ENCODE peak calls at places on chromosomes 4 and X, in six cellular contexts. One of them, this sample, is unnamed.

GRCh38 chr4:41865981-41866798 is 69.0 kb upstream of the TMEM33 start:
- DNase-seq in thoracic aorta: no peak
- DNase-seq in lower lobe of right lung: no peak
- DNase-seq in tibial artery: no peak
- DNase-seq in sigmoid colon: no peak
- DNase-seq in lung: no peak
- DNase-seq in this sample: no peak

GRCh38 chrX:40149286-40150175 is 51.8 kb upstream of the BCOR start:
- DNase-seq in tibial artery: no peak
- DNase-seq in lower lobe of right lung: no peak
- DNase-seq in thoracic aorta: no peak
- DNase-seq in sigmoid colon: no peak
- DNase-seq in lung: no peak
- DNase-seq in this sample: no peak

GRCh38 chr4:15689540-15689939 is 7.9 kb downstream of the FAM200B start:
- DNase-seq in lung: no peak
- DNase-seq in lower lobe of right lung: no peak
- DNase-seq in tibial artery: no peak
- DNase-seq in sigmoid colon: no peak
- DNase-seq in thoracic aorta: no peak
- DNase-seq in this sample: no peak

GRCh38 chr4:39062094-39062493 is at the start of gene KLHL5:
- DNase-seq in tibial artery: no peak
- DNase-seq in thoracic aorta: no peak
- DNase-seq in sigmoid colon: no peak
- DNase-seq in lower lobe of right lung: no peak
- DNase-seq in lung: no peak
- DNase-seq in this sample: no peak

GRCh38 chr4:125736057-125736456 is 421.3 kb downstream of the FAT4 start:
- DNase-seq in lower lobe of right lung: no peak
- DNase-seq in thoracic aorta: no peak
- DNase-seq in sigmoid colon: no peak
- DNase-seq in tibial artery: no peak
- DNase-seq in lung: no peak
- DNase-seq in this sample: no peak

GRCh38 chr4:205097-205756 is 80.9 kb downstream of the ZNF718 start:
- DNase-seq in lower lobe of right lung: no peak
- DNase-seq in lung: no peak
- DNase-seq in tibial artery: no peak
- DNase-seq in thoracic aorta: no peak
- DNase-seq in sigmoid colon: no peak
- DNase-seq in this sample: no peak

GRCh38 chrX:1425381-1425780 is 27.3 kb downstream of the ASMTL start:
- DNase-seq in lower lobe of right lung: peak; percentile 22
- DNase-seq in sigmoid colon: peak; percentile 28
- DNase-seq in tibial artery: no peak
- DNase-seq in thoracic aorta: no peak
- DNase-seq in lung: no peak
- DNase-seq in this sample: no peak

GRCh38 chr4:130851107-130851506 is 1755.2 kb downstream of the C4orf33 start:
- DNase-seq in tibial artery: no peak
- DNase-seq in sigmoid colon: no peak
- DNase-seq in thoracic aorta: no peak
- DNase-seq in lower lobe of right lung: no peak
- DNase-seq in lung: no peak
- DNase-seq in this sample: no peak

GRCh38 chrX:16882188-16882587 is 12.0 kb upstream of the RBBP7 start:
- DNase-seq in thoracic aorta: no peak
- DNase-seq in sigmoid colon: no peak
- DNase-seq in lung: no peak
- DNase-seq in lower lobe of right lung: peak; percentile 52
- DNase-seq in tibial artery: peak; percentile 21
- DNase-seq in this sample: no peak

GRCh38 chr4:10611673-10612072 is 72.9 kb downstream of the CLNK start:
- DNase-seq in thoracic aorta: no peak
- DNase-seq in tibial artery: no peak
- DNase-seq in lower lobe of right lung: no peak
- DNase-seq in sigmoid colon: no peak
- DNase-seq in lung: no peak
- DNase-seq in this sample: peak; percentile 79

GRCh38 chr4:102466298-102466697 is 34.9 kb upstream of the NFKB1 start:
- DNase-seq in sigmoid colon: no peak
- DNase-seq in thoracic aorta: no peak
- DNase-seq in tibial artery: no peak
- DNase-seq in lower lobe of right lung: no peak
- DNase-seq in lung: no peak
- DNase-seq in this sample: peak; percentile 21

GRCh38 chr4:77697860-77698599 is 92.4 kb downstream of the CXCL13 start:
- DNase-seq in lung: peak; percentile 33
- DNase-seq in sigmoid colon: no peak
- DNase-seq in thoracic aorta: no peak
- DNase-seq in tibial artery: no peak
- DNase-seq in lower lobe of right lung: no peak
- DNase-seq in this sample: peak; percentile 59

GRCh38 chr4:106369456-106370060 is 980 bp upstream of the GIMD1 start:
- DNase-seq in thoracic aorta: no peak
- DNase-seq in lower lobe of right lung: no peak
- DNase-seq in tibial artery: no peak
- DNase-seq in lung: no peak
- DNase-seq in sigmoid colon: no peak
- DNase-seq in this sample: peak; percentile 75

DNA sequence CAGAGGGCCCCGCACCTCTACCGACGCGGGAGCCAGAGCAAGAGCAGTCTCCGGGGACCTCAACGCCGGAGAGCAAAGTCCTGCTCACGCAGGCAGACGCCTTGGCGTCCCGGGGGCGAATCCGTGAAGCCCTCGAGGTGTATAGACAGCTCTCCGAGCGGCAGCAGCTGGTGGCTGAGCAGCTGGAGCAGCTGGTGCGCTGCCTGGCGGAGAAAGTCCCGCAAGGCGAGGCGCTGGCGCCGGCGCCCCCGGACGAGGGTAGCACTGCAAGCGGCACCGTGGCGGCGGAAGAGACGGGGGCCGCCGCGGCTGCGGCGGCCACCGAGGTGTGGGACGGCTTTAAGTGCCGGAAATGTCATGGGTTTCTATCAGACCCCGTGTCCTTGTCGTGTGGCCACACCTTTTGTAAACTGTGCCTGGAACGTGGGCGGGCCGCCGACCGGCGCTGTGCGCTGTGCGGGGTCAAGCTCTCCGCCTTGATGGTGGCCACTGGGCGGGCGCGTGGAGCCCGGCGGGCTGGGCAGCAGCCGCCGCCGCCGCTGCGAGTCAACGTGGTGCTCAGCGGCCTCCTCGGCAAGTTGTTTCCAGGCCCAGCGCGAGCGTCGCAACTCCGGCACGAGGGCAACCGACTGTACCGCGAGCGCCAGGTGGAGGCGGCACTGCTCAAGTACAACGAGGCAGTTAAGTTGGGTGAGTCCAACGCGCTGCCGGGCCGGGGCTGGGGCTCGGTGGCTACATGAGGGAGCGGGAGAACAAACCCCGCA is 672 bp downstream of the LONRF3 start:
- DNase-seq in tibial artery: peak; percentile 35
- DNase-seq in sigmoid colon: peak; percentile 79
- DNase-seq in thoracic aorta: no peak
- DNase-seq in lung: peak; percentile 40
- DNase-seq in lower lobe of right lung: peak; percentile 68
- DNase-seq in this sample: no peak
- H3K4me3 ChIP-seq in tibial artery: peak overlapping the region; percentile 71
- H3K4me3 ChIP-seq in sigmoid colon: peak overlapping the region; percentile 63
- H3K4me3 ChIP-seq in thoracic aorta: peak overlapping the region; percentile 84
- H3K4me3 ChIP-seq in lung: peak overlapping the region; percentile 55
- H3K4me3 ChIP-seq in lower lobe of right lung: peak overlapping the region; percentile 66
- H3K4me3 ChIP-seq in this sample: peak overlapping the region; percentile 7

GRCh38 chr4:158172558-158173258 is at the start of gene GASK1B:
- DNase-seq in lower lobe of right lung: no peak
- DNase-seq in sigmoid colon: no peak
- DNase-seq in tibial artery: peak; percentile 50
- DNase-seq in lung: no peak
- DNase-seq in thoracic aorta: no peak
- DNase-seq in this sample: peak; percentile 51
- TF ChIP-seq CTCF in lower lobe of right lung: peak; percentile 61
- TF ChIP-seq CTCF in sigmoid colon: peak; percentile 51
- TF ChIP-seq CTCF in tibial artery: peak; percentile 54
- TF ChIP-seq CTCF in lung: peak; percentile 30
- TF ChIP-seq CTCF in thoracic aorta: peak; percentile 44
- TF ChIP-seq CTCF in this sample: peak; percentile 63

GRCh38 chrX:155263854-155264628 is at the start of gene RAB39B:
- DNase-seq in tibial artery: peak; percentile 24
- DNase-seq in lung: peak; percentile 37
- DNase-seq in sigmoid colon: peak; percentile 68
- DNase-seq in thoracic aorta: peak; percentile 10
- DNase-seq in lower lobe of right lung: peak; percentile 60
- DNase-seq in this sample: peak; percentile 14

GRCh38 chrX:155266446-155266845 is 2.2 kb upstream of the RAB39B start:
- DNase-seq in lung: no peak
- DNase-seq in lower lobe of right lung: no peak
- DNase-seq in tibial artery: no peak
- DNase-seq in sigmoid colon: no peak
- DNase-seq in thoracic aorta: no peak
- DNase-seq in this sample: no peak

GRCh38 chrX:155259752-155260151 is 4.5 kb downstream of the RAB39B start:
- DNase-seq in lower lobe of right lung: no peak
- DNase-seq in tibial artery: no peak
- DNase-seq in sigmoid colon: no peak
- DNase-seq in lung: no peak
- DNase-seq in thoracic aorta: no peak
- DNase-seq in this sample: no peak

DNA sequence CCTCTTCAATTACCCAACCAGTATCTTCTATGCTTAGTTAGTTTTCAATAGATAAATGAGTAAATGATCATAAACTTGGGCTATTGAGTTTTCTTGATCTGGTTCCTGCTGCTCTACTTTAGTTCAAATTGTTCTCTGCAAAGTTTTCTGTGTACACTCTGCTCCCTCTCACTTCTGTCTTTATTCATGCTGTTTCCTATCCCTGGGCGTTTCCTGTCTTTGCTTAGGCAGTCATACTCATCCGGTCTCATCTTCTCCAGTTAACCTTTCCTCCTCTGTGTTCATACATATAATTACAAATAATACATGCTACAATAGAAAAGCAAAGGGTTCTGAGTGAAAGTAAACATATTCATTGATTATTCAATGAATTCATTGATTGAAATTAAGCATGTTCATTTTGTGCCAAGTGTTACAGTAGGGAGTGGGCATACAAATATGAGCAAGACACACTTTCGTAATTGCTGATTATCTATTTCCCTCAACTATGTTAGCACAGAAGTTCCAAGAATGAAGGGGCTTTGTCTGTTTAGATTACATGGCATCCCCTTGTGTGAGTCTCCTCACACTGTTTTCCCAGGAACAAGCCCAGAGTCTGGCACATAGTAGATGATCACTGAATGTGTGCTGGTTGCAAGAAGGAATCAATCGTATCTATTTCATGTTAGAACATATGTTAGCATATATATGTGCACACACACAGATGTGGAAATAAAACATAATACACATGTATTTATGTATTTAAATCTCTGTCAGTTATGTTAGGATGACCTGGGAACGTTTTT is 1.1 kb downstream of the RAB39B start:
- DNase-seq in lower lobe of right lung: no peak
- DNase-seq in tibial artery: no peak
- DNase-seq in sigmoid colon: no peak
- DNase-seq in thoracic aorta: no peak
- DNase-seq in lung: no peak
- DNase-seq in this sample: no peak
- H3K4me3 ChIP-seq in lower lobe of right lung: peak overlapping the region; percentile 56
- H3K4me3 ChIP-seq in tibial artery: no peak overlapping the region
- H3K4me3 ChIP-seq in sigmoid colon: no peak overlapping the region
- H3K4me3 ChIP-seq in thoracic aorta: peak overlapping the region; percentile 71
- H3K4me3 ChIP-seq in lung: no peak overlapping the region
- H3K4me3 ChIP-seq in this sample: no peak overlapping the region

GRCh38 chr4:6275351-6275750 is 5.7 kb downstream of the WFS1 start:
- DNase-seq in sigmoid colon: no peak
- DNase-seq in tibial artery: no peak
- DNase-seq in lower lobe of right lung: no peak
- DNase-seq in lung: no peak
- DNase-seq in thoracic aorta: no peak
- DNase-seq in this sample: no peak
- TF ChIP-seq CTCF in sigmoid colon: no peak
- TF ChIP-seq CTCF in tibial artery: no peak
- TF ChIP-seq CTCF in lower lobe of right lung: no peak
- TF ChIP-seq CTCF in lung: no peak
- TF ChIP-seq CTCF in thoracic aorta: no peak
- TF ChIP-seq CTCF in this sample: no peak

GRCh38 chrX:153611298-153612095 is 12.6 kb upstream of the CCNQ start:
- DNase-seq in lower lobe of right lung: no peak
- DNase-seq in sigmoid colon: no peak
- DNase-seq in lung: no peak
- DNase-seq in tibial artery: no peak
- DNase-seq in thoracic aorta: no peak
- DNase-seq in this sample: no peak

GRCh38 chrX:153610834-153611209 is 11.9 kb upstream of the CCNQ start:
- DNase-seq in sigmoid colon: no peak
- DNase-seq in tibial artery: no peak
- DNase-seq in thoracic aorta: no peak
- DNase-seq in lower lobe of right lung: no peak
- DNase-seq in lung: no peak
- DNase-seq in this sample: no peak

GRCh38 chrX:153608821-153609220 is 9.9 kb upstream of the CCNQ start:
- DNase-seq in sigmoid colon: no peak
- DNase-seq in thoracic aorta: no peak
- DNase-seq in lung: no peak
- DNase-seq in lower lobe of right lung: no peak
- DNase-seq in tibial artery: no peak
- DNase-seq in this sample: no peak

GRCh38 chrX:153608376-153608775 is 9.4 kb upstream of the CCNQ start:
- DNase-seq in lung: no peak
- DNase-seq in thoracic aorta: no peak
- DNase-seq in tibial artery: no peak
- DNase-seq in lower lobe of right lung: no peak
- DNase-seq in sigmoid colon: no peak
- DNase-seq in this sample: no peak

DNA sequence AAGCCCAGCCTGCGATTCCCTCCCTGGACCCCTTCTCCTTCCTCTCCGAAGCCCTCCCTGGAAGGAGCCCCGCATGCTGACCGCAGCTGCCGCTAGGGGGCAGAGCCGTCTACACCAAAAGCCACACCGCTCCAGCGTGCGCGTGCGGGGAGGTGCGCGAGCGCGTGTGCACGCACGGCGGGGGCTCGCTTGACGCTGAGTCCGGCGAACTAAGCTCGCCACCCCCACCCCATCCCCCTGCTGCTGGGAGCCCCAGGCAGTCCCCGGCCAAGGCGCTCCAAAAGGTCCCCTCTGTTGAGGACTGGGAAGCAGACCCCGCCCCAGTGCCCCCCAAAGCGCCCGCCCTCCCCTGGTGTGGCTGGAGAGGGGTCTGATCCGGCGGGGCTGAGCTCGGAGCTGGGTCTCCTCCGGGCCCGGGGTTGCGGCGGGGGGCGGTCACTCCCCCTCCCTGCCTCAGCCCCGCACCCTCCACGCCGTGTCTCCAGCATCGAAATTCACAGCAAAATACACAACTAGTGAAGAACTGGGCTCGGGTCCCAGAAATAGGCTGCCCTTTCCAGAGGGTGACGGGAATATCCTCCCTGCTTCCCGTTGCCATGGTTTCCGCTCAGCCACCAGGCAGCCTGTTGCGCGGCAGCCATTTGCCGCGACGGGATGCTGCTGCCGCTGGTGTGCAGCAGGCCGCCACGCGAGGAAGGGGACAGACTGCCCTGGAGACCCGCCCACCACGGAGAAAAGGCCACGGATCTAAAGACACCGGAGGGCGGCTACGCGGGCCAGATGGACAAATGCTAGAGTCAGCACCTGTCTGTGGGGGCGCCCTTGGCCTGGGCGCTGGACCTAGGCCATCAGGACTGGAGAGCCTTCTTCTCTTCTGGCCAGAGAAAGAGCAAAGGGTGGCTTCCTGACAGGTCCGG is 11.2 kb upstream of the CCNQ start:
- DNase-seq in tibial artery: peak; percentile 41
- DNase-seq in thoracic aorta: peak; percentile 9
- DNase-seq in sigmoid colon: peak; percentile 84
- DNase-seq in lower lobe of right lung: peak; percentile 75
- DNase-seq in lung: peak; percentile 62
- DNase-seq in this sample: no peak
- H3K4me3 ChIP-seq in tibial artery: peak overlapping the region; percentile 42
- H3K4me3 ChIP-seq in thoracic aorta: peak overlapping the region; percentile 69
- H3K4me3 ChIP-seq in sigmoid colon: peak overlapping the region; percentile 41
- H3K4me3 ChIP-seq in lower lobe of right lung: peak overlapping the region; percentile 48
- H3K4me3 ChIP-seq in lung: no peak overlapping the region
- H3K4me3 ChIP-seq in this sample: no peak overlapping the region